ENCODE peak calls at places on chromosomes 7 and 10, in four cellular contexts. D, A, C and V are unnamed samples.

GRCh38 chr10:62046522-62047239 is 145.2 kb downstream of the ARID5B start:
- DNase-seq in A (no peak), C (no peak), D (no peak), V (no peak)

GRCh38 chr10:33155720-33156638 is 178.5 kb downstream of the NRP1 start:
- DNase-seq in D (no peak), A (no peak), C (no peak), V (peak; percentile 98)

GRCh38 chr10:130499541-130499940 is 363.4 kb downstream of the GLRX3 start:
- DNase-seq in D (no peak), C (no peak), A (peak; percentile 3), V (no peak)

GRCh38 chr10:58017719-58018367 is 249.9 kb downstream of the IPMK start:
- DNase-seq in C (no peak), D (peak; percentile 18), A (no peak), V (no peak)

GRCh38 chr7:80231719-80232118 is 97.1 kb downstream of the GNAI1 start:
- DNase-seq in C (no peak), A (no peak), D (no peak), V (no peak)

GRCh38 chr7:134440476-134440875 is 18.4 kb downstream of the AKR1B1 start:
- DNase-seq in A (no peak), D (no peak), C (no peak), V (no peak)

GRCh38 chr7:1368682-1369571 is 90.3 kb downstream of the MICALL2 start:
- DNase-seq in C (no peak), D (no peak), A (no peak), V (no peak)

GRCh38 chr7:130182990-130183389 is 22.2 kb downstream of the TMEM209 start:
- DNase-seq in A (no peak), C (no peak), D (no peak), V (no peak)

GRCh38 chr7:27164381-27165088 is 802 bp downstream of the HOXA9 start:
- DNase-seq in D (no peak), C (no peak), A (peak; percentile 73), V (peak; percentile 48)

GRCh38 chr10:88186335-88186734 is 322.9 kb downstream of the PTEN start:
- DNase-seq in C (no peak), A (no peak), D (peak; percentile 67), V (no peak)

GRCh38 chr7:121544199-121544598 is 148.1 kb upstream of the FAM3C start:
- DNase-seq in C (no peak), D (no peak), A (no peak), V (no peak)

GRCh38 chr7:475951-476441 is 43.6 kb downstream of the PDGFA start:
- DNase-seq in A (peak; percentile 27), C (no peak), D (no peak), V (no peak)

GRCh38 chr7:91636129-91636724 is 244.3 kb downstream of the MTERF1 start:
- DNase-seq in D (no peak), A (no peak), C (no peak), V (peak; percentile 91)

GRCh38 chr10:73922007-73922863 is 11.3 kb downstream of the PLAU start:
- DNase-seq in A (no peak), C (no peak), D (no peak), V (no peak)

GRCh38 chr10:26481914-26482550 is 43.9 kb downstream of the APBB1IP start:
- DNase-seq in D (no peak), C (no peak), A (no peak), V (no peak)

GRCh38 chr10:43076876-43077420 is at the start of gene RET:
- DNase-seq in A (no peak), C (no peak), D (no peak), V (peak; percentile 86)

GRCh38 chr7:130290745-130291144 is 2.2 kb upstream of the CPA4 start:
- DNase-seq in C (no peak), A (no peak), D (no peak), V (no peak)

GRCh38 chr10:129580010-129580409 is 113.0 kb downstream of the MGMT start:
- DNase-seq in C (no peak), A (no peak), D (no peak), V (no peak)

GRCh38 chr10:4812952-4813351 is 13.1 kb upstream of the AKR1E2 start:
- DNase-seq in C (no peak), D (peak; percentile 29), A (no peak), V (peak; percentile 64)

GRCh38 chr7:74033372-74034311 is 5.7 kb downstream of the ELN start:
- DNase-seq in C (no peak), D (no peak), A (no peak), V (no peak)

GRCh38 chr7:110835209-110835608 is 255.7 kb upstream of the LRRN3 start:
- DNase-seq in C (no peak), A (no peak), D (no peak), V (peak; percentile 90)

GRCh38 chr7:84291756-84292155 is 97.2 kb upstream of the SEMA3A start:
- DNase-seq in A (no peak), C (no peak), D (no peak), V (no peak)

GRCh38 chr10:86182150-86182549 is 184.4 kb downstream of the GRID1 start:
- DNase-seq in C (peak; percentile 1), A (no peak), D (no peak), V (no peak)

GRCh38 chr10:129586897-129587443 is 119.9 kb downstream of the MGMT start:
- DNase-seq in D (no peak), C (no peak), A (no peak), V (peak; percentile 14)

GRCh38 chr7:71752171-71752935 is 620.4 kb downstream of the GALNT17 start:
- DNase-seq in C (no peak), A (peak; percentile 69), D (no peak), V (peak; percentile 51)